ENCODE peak calls at places on chromosome 11, in five cellular contexts. P, E, I, O and W are unnamed samples. For H3K36me3 and H3K9me3, the result is how much of the 10 kb centered on the place peaks cover.

GRCh38 chr11:69280451-69280850 is 13.5 kb upstream of the MYEOV start:
- DNase-seq in P (no peak), E (no peak), I (no peak), O (no peak), W (no peak)

GRCh38 chr11:107669156-107669740 is 42.6 kb downstream of the SLN start:
- DNase-seq in P (no peak), E (no peak), I (no peak), O (no peak), W (no peak)

GRCh38 chr11:77999446-77999845 is 5.0 kb upstream of the INTS4 start:
- DNase-seq in P (no peak), E (no peak), I (no peak), O (no peak), W (no peak)

GRCh38 chr11:119339581-119340334 is 925 bp downstream of the C1QTNF5 start:
- DNase-seq in P (peak), E (peak), I (peak), O (peak), W (no peak)

GRCh38 chr11:120064341-120064740 is 73.6 kb downstream of the TRIM29 start:
- DNase-seq in P (no peak), E (no peak), I (no peak), O (no peak), W (peak)

GRCh38 chr11:19853901-19854300 is 141.3 kb downstream of the NAV2 start:
- DNase-seq in P (no peak), E (no peak), I (no peak), O (no peak), W (no peak)

GRCh38 chr11:91170711-91171110 is 947.9 kb upstream of the CHORDC1 start:
- DNase-seq in P (no peak), E (no peak), I (no peak), O (no peak), W (no peak)

GRCh38 chr11:84089072-84090057 is 803.2 kb upstream of the CCDC90B start:
- DNase-seq in P (no peak), E (no peak), I (peak), O (no peak), W (no peak)

GRCh38 chr11:25293166-25293565 is 796.3 kb downstream of the LUZP2 start:
- DNase-seq in P (no peak), E (no peak), I (no peak), O (no peak), W (no peak)

GRCh38 chr11:16978021-16978370 is 36.2 kb downstream of the PLEKHA7 start:
- DNase-seq in P (no peak), E (no peak), I (no peak), O (no peak), W (no peak)

GRCh38 chr11:15327786-15328231 is 213.1 kb downstream of the INSC start:
- DNase-seq in P (no peak), E (peak), I (peak), O (peak), W (no peak)

GRCh38 chr11:121446752-121447156 is 5.4 kb upstream of the SORL1 start:
- DNase-seq in P (no peak), E (no peak), I (no peak), O (no peak), W (no peak)

GRCh38 chr11:126139541-126140091 is 71.8 kb downstream of the RPUSD4 start:
- DNase-seq in P (peak), E (no peak), I (peak), O (peak), W (no peak)

DNA sequence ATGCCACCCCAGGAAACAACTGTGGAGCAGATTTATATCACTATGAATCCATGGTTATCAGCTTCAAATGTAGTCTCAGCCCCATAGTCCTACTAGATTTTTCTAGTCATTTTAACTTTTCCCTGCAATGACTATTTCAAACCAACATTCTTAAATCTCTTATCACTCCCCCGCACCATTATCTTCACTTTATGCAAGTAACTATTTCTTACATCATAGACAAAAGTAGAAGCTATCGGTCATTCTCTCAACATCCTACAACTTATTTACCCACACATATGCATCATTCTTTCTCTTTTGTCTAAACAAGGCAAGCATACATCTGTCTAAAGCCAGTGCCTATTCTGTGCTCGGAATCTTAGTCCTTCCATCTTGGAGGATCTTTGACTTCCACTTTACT is 4.4 kb downstream of the TIMM10B start:
- DNase-seq in P (no peak), E (no peak), I (no peak), O (no peak), W (no peak)
- H3K36me3 ChIP-seq in P (under half), E (under half), I (half or more), O (under half), W (under half)

DNA sequence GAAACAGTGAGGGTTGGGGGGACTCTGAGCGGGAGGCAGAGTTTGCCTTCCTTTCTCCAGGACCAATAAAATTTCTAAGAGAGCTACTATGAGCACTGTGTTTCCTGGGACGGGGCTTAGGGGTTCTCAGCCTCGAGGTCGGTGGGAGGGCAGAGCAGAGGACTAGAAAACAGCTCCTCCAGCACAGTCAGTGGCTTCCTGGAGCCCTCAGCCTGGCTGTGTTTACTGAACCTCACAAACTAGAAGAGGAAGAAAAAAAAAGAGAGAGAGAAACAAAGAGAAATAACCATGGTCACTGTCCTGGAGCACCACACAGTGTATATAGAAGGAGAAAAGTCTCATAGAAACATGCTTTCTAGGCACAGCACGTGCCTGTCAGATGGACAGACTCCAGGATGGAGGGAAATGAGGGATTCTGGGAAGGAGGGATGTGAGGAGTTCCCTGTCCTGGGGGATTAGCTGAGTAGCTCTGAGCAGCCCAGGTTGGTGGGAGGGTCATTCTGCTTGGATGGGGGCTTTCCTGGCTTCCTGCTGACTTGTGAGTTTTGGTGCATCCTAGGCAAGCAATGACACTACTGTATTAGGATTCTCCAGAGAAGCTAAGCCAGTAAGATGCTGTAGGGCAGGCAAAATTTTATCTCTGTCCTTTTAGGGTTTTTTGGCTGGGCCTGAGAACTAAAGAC is 3.1 kb downstream of the GSTP1 start:
- DNase-seq in P (no peak), E (no peak), I (no peak), O (no peak), W (no peak)
- TF ChIP-seq POLR2A in P (no peak), E (no peak), I (no peak), O (no peak), W (no peak)

GRCh38 chr11:134541355-134541754 is 129.3 kb upstream of the B3GAT1 start:
- DNase-seq in P (no peak), E (no peak), I (no peak), O (peak), W (no peak)
- H3K9me3 ChIP-seq in P (under half), E (under half), I (under half), O (under half), W (under half)

DNA sequence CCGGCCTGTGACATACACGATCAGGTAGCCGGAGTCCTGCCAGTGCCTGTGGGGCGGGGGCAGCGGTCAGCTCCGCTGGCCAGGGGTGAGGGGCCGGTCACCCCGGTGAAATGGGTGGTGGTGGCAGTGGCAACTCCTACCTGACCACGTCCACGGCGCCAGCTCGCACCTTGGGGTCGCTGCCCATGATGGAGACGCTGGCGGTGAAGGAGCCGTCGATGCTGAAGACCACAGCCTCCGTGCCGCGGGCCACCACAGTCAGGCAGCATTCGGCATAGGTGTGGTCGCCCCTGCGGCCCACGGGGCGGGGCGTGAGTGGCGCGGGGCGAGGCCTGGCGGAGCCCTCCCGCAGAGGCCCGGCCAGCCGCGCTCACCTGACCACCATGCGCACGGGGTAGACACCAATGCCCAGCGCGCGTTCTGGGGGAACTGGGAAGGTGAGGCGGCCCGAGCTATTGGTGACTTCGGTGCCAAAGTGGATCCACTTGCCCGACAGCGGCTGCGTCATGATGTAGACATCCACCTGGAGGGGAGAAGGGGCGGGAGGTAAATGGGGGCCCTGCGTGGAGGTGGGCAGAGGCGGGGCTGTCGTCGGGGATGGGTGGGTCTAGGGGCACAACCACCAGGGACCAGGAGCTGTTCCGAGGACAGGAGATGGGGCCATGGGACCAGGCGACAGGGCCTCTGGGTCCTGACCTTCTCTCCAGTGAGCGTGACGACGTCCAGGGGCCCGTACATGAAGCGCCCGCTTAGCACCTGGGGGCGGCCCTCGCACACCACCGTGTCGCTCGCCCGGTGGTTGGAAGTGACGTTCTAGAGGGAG is 10.9 kb downstream of the AIP start:
- DNase-seq in P (no peak), E (no peak), I (no peak), O (no peak), W (no peak)
- H3K36me3 ChIP-seq in P (under half), E (under half), I (half or more), O (under half), W (under half)

GRCh38 chr11:57713849-57714248 is 1.5 kb downstream of the TMX2 start:
- DNase-seq in P (no peak), E (no peak), I (no peak), O (no peak), W (no peak)

GRCh38 chr11:57709802-57710367 is 2.1 kb downstream of the MED19 start:
- DNase-seq in P (no peak), E (no peak), I (no peak), O (no peak), W (no peak)

GRCh38 chr11:57712256-57713150 is at the start of gene TMX2:
- DNase-seq in P (peak), E (peak), I (peak), O (peak), W (peak)

GRCh38 chr11:57711414-57712255 is at the start of gene MED19:
- DNase-seq in P (peak), E (peak), I (no peak), O (peak), W (peak)
- TF ChIP-seq POLR2A in P (peak), E (peak), I (peak), O (no peak), W (no peak)

DNA sequence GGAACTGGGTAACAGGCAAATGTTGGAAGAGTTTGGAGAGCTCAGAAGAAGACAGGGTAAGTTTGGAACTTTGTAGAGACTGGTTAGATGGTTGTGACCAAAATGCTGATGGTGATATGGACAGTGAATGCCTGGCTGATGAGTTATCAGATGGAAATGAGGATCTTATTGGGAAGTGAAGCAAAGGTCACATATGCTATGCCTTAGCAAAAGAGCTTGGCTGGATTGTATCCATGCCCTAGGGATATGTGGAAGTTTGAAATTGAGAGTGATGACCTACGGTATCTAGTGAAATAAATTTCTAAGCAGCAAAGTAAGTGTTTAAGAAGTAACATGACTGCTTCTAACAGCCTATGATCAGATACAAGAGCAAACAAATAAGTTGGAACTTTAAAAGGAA is 17.8 kb downstream of the BBOX1 start:
- DNase-seq in P (no peak), E (no peak), I (no peak), O (no peak), W (no peak)
- H3K9me3 ChIP-seq in P (under half), E (under half), I (under half), O (under half), W (under half)

GRCh38 chr11:68032003-68032402 is 1.5 kb downstream of the NDUFS8 start:
- DNase-seq in P (no peak), E (no peak), I (no peak), O (no peak), W (no peak)
- H3K36me3 ChIP-seq in P (under half), E (under half), I (under half), O (under half), W (under half)

GRCh38 chr11:44564653-44565007 is 833 bp upstream of the CD82 start:
- DNase-seq in P (peak), E (peak), I (peak), O (no peak), W (peak)
- TF ChIP-seq POLR2A in P (no peak), E (peak), I (no peak), O (no peak), W (no peak)

GRCh38 chr11:70915158-70915795 is 337.1 kb downstream of the SHANK2 start:
- DNase-seq in P (no peak), E (no peak), I (no peak), O (no peak), W (no peak)
- H3K9me3 ChIP-seq in P (under half), E (under half), I (under half), O (under half), W (under half)